ENCODE peak calls at places on chromosomes 3 and 15, in eight cellular contexts. One of them, this sample, is unnamed.

GRCh38 chr3:160384639-160385312 is 14.2 kb downstream of the IFT80 start:
- DNase-seq in Panc1: no peak
- DNase-seq in HCT116: no peak
- DNase-seq in transverse colon: no peak
- DNase-seq in stomach: no peak
- DNase-seq in endothelial cell of umbilical vein: no peak
- DNase-seq in HL-60: no peak
- DNase-seq in sigmoid colon: no peak
- DNase-seq in this sample: no peak

GRCh38 chr3:60949146-60949545 is 302.1 kb downstream of the FHIT start:
- DNase-seq in HCT116: no peak
- DNase-seq in stomach: no peak
- DNase-seq in sigmoid colon: no peak
- DNase-seq in HL-60: no peak
- DNase-seq in Panc1: no peak
- DNase-seq in transverse colon: no peak
- DNase-seq in endothelial cell of umbilical vein: no peak
- DNase-seq in this sample: no peak

GRCh38 chr3:194070220-194070633 is 65.7 kb upstream of the HES1 start:
- DNase-seq in Panc1: no peak
- DNase-seq in stomach: no peak
- DNase-seq in transverse colon: no peak
- DNase-seq in endothelial cell of umbilical vein: no peak
- DNase-seq in HL-60: no peak
- DNase-seq in HCT116: no peak
- DNase-seq in sigmoid colon: no peak
- DNase-seq in this sample: no peak

GRCh38 chr3:47961815-47962606 is 54.2 kb downstream of the MAP4 start:
- DNase-seq in Panc1: no peak
- DNase-seq in endothelial cell of umbilical vein: no peak
- DNase-seq in stomach: no peak
- DNase-seq in HL-60: no peak
- DNase-seq in HCT116: no peak
- DNase-seq in sigmoid colon: no peak
- DNase-seq in transverse colon: no peak
- DNase-seq in this sample: peak

GRCh38 chr3:171183042-171183441 is 156.5 kb upstream of the SLC2A2 start:
- DNase-seq in Panc1: no peak
- DNase-seq in sigmoid colon: no peak
- DNase-seq in HL-60: peak
- DNase-seq in HCT116: no peak
- DNase-seq in stomach: no peak
- DNase-seq in endothelial cell of umbilical vein: no peak
- DNase-seq in transverse colon: no peak
- DNase-seq in this sample: no peak

GRCh38 chr3:193132923-193133463 is 108.0 kb upstream of the PLAAT1 start:
- DNase-seq in sigmoid colon: no peak
- DNase-seq in HCT116: no peak
- DNase-seq in Panc1: no peak
- DNase-seq in stomach: no peak
- DNase-seq in endothelial cell of umbilical vein: peak
- DNase-seq in HL-60: no peak
- DNase-seq in transverse colon: no peak
- DNase-seq in this sample: no peak

GRCh38 chr3:107674371-107674770 is 151.6 kb downstream of the BBX start:
- DNase-seq in HL-60: no peak
- DNase-seq in HCT116: no peak
- DNase-seq in transverse colon: no peak
- DNase-seq in sigmoid colon: no peak
- DNase-seq in stomach: no peak
- DNase-seq in Panc1: no peak
- DNase-seq in endothelial cell of umbilical vein: no peak
- DNase-seq in this sample: no peak

GRCh38 chr15:93830221-93830765 is 401.1 kb upstream of the MCTP2 start:
- DNase-seq in sigmoid colon: no peak
- DNase-seq in Panc1: no peak
- DNase-seq in endothelial cell of umbilical vein: no peak
- DNase-seq in transverse colon: no peak
- DNase-seq in stomach: no peak
- DNase-seq in HCT116: no peak
- DNase-seq in HL-60: no peak
- DNase-seq in this sample: no peak

GRCh38 chr3:104359546-104359945 is 1007.2 kb upstream of the ALCAM start:
- DNase-seq in endothelial cell of umbilical vein: peak
- DNase-seq in Panc1: no peak
- DNase-seq in stomach: no peak
- DNase-seq in sigmoid colon: no peak
- DNase-seq in HL-60: no peak
- DNase-seq in transverse colon: no peak
- DNase-seq in HCT116: no peak
- DNase-seq in this sample: no peak

GRCh38 chr3:22129101-22129500 is 378.1 kb upstream of the ZNF385D start:
- DNase-seq in HCT116: no peak
- DNase-seq in sigmoid colon: no peak
- DNase-seq in stomach: no peak
- DNase-seq in transverse colon: no peak
- DNase-seq in HL-60: no peak
- DNase-seq in Panc1: no peak
- DNase-seq in endothelial cell of umbilical vein: no peak
- DNase-seq in this sample: no peak

GRCh38 chr15:93055211-93055763 is 33.7 kb downstream of the RGMA start:
- DNase-seq in endothelial cell of umbilical vein: no peak
- DNase-seq in Panc1: no peak
- DNase-seq in sigmoid colon: no peak
- DNase-seq in stomach: no peak
- DNase-seq in HL-60: no peak
- DNase-seq in HCT116: no peak
- DNase-seq in transverse colon: no peak
- DNase-seq in this sample: no peak

GRCh38 chr3:134317106-134317947 is 56.9 kb downstream of the AMOTL2 start:
- DNase-seq in HL-60: no peak
- DNase-seq in HCT116: no peak
- DNase-seq in transverse colon: no peak
- DNase-seq in stomach: no peak
- DNase-seq in endothelial cell of umbilical vein: no peak
- DNase-seq in Panc1: no peak
- DNase-seq in sigmoid colon: no peak
- DNase-seq in this sample: no peak

GRCh38 chr3:99549220-99549619 is 89.2 kb upstream of the COL8A1 start:
- DNase-seq in Panc1: no peak
- DNase-seq in stomach: no peak
- DNase-seq in transverse colon: no peak
- DNase-seq in endothelial cell of umbilical vein: peak
- DNase-seq in HL-60: no peak
- DNase-seq in HCT116: no peak
- DNase-seq in sigmoid colon: no peak
- DNase-seq in this sample: no peak

GRCh38 chr3:99950921-99951320 is 133.3 kb downstream of the CMSS1 start:
- DNase-seq in HL-60: peak
- DNase-seq in sigmoid colon: no peak
- DNase-seq in endothelial cell of umbilical vein: no peak
- DNase-seq in transverse colon: no peak
- DNase-seq in stomach: no peak
- DNase-seq in HCT116: no peak
- DNase-seq in Panc1: no peak
- DNase-seq in this sample: no peak

GRCh38 chr15:68652141-68652540 is 73.3 kb downstream of the CORO2B start:
- DNase-seq in HL-60: no peak
- DNase-seq in sigmoid colon: peak
- DNase-seq in HCT116: no peak
- DNase-seq in transverse colon: no peak
- DNase-seq in endothelial cell of umbilical vein: no peak
- DNase-seq in stomach: no peak
- DNase-seq in Panc1: no peak
- DNase-seq in this sample: no peak

GRCh38 chr15:80154336-80154735 is 1.5 kb downstream of the FAH start:
- DNase-seq in stomach: no peak
- DNase-seq in transverse colon: no peak
- DNase-seq in HL-60: no peak
- DNase-seq in Panc1: no peak
- DNase-seq in endothelial cell of umbilical vein: no peak
- DNase-seq in sigmoid colon: no peak
- DNase-seq in HCT116: no peak
- DNase-seq in this sample: no peak

GRCh38 chr3:135920275-135920674 is 45.3 kb upstream of the PPP2R3A start:
- DNase-seq in stomach: no peak
- DNase-seq in HL-60: no peak
- DNase-seq in sigmoid colon: no peak
- DNase-seq in HCT116: no peak
- DNase-seq in transverse colon: no peak
- DNase-seq in endothelial cell of umbilical vein: no peak
- DNase-seq in Panc1: no peak
- DNase-seq in this sample: no peak

GRCh38 chr3:120157681-120158080 is 63.4 kb upstream of the GSK3B start:
- DNase-seq in HCT116: no peak
- DNase-seq in stomach: no peak
- DNase-seq in Panc1: no peak
- DNase-seq in endothelial cell of umbilical vein: no peak
- DNase-seq in transverse colon: no peak
- DNase-seq in HL-60: no peak
- DNase-seq in sigmoid colon: no peak
- DNase-seq in this sample: no peak

GRCh38 chr15:74245342-74245931 is 9.3 kb downstream of the CCDC33 start:
- DNase-seq in Panc1: no peak
- DNase-seq in endothelial cell of umbilical vein: no peak
- DNase-seq in sigmoid colon: no peak
- DNase-seq in transverse colon: no peak
- DNase-seq in HCT116: no peak
- DNase-seq in stomach: no peak
- DNase-seq in HL-60: no peak
- DNase-seq in this sample: no peak

GRCh38 chr15:23566070-23567050 is 886 bp downstream of the MKRN3 start:
- DNase-seq in transverse colon: no peak
- DNase-seq in HCT116: peak
- DNase-seq in Panc1: no peak
- DNase-seq in stomach: no peak
- DNase-seq in sigmoid colon: no peak
- DNase-seq in HL-60: peak
- DNase-seq in endothelial cell of umbilical vein: peak
- DNase-seq in this sample: no peak

GRCh38 chr3:128060473-128061381 is 8.5 kb downstream of the SEC61A1 start:
- DNase-seq in HL-60: no peak
- DNase-seq in Panc1: no peak
- DNase-seq in endothelial cell of umbilical vein: peak
- DNase-seq in stomach: no peak
- DNase-seq in HCT116: no peak
- DNase-seq in sigmoid colon: no peak
- DNase-seq in transverse colon: no peak
- DNase-seq in this sample: no peak
- TF ChIP-seq POLR2AphosphoS5 in HL-60: no peak
- TF ChIP-seq POLR2AphosphoS5 in Panc1: no peak
- TF ChIP-seq POLR2AphosphoS5 in endothelial cell of umbilical vein: no peak
- TF ChIP-seq POLR2AphosphoS5 in stomach: no peak
- TF ChIP-seq POLR2AphosphoS5 in HCT116: no peak
- TF ChIP-seq POLR2AphosphoS5 in sigmoid colon: no peak
- TF ChIP-seq POLR2AphosphoS5 in transverse colon: no peak
- TF ChIP-seq POLR2AphosphoS5 in this sample: no peak

GRCh38 chr15:90367578-90367977 is 15.5 kb downstream of the ZNF774 start:
- DNase-seq in stomach: no peak
- DNase-seq in endothelial cell of umbilical vein: no peak
- DNase-seq in HL-60: peak
- DNase-seq in sigmoid colon: no peak
- DNase-seq in transverse colon: no peak
- DNase-seq in HCT116: no peak
- DNase-seq in Panc1: no peak
- DNase-seq in this sample: no peak
- TF ChIP-seq POLR2AphosphoS5 in stomach: peak
- TF ChIP-seq POLR2AphosphoS5 in endothelial cell of umbilical vein: no peak
- TF ChIP-seq POLR2AphosphoS5 in HL-60: no peak
- TF ChIP-seq POLR2AphosphoS5 in sigmoid colon: peak
- TF ChIP-seq POLR2AphosphoS5 in transverse colon: no peak
- TF ChIP-seq POLR2AphosphoS5 in HCT116: no peak
- TF ChIP-seq POLR2AphosphoS5 in Panc1: no peak
- TF ChIP-seq POLR2AphosphoS5 in this sample: no peak

DNA sequence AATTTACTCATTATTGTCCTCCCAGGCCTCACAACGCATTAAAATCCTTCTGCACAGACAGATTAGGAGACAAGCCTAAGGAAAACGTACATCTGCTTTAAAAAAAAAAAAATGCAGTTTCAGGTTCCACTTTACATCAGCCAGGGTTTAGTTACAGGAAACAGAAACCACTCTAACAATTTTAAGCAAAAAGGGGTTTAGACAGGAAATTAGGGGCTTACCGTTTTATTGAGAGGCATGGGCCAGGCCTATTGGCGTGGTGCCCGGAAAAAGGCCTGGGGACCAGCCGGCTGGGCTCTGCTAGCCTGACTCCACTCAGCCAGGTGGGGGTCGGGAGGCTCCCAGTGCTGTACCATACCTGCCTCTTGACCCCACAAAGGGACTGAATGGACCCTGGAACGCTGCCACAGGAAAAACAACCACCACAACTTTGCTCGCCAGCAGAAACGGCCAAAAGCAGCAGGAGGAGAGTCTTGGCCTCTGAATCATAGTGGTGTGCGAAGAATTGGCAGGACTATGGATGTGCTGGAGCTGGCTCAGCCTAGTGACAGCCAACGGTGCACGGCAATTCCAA is 124.3 kb downstream of the CHSY1 start:
- DNase-seq in endothelial cell of umbilical vein: peak
- DNase-seq in HL-60: peak
- DNase-seq in HCT116: peak
- DNase-seq in transverse colon: peak
- DNase-seq in stomach: peak
- DNase-seq in Panc1: no peak
- DNase-seq in sigmoid colon: peak
- DNase-seq in this sample: peak
- TF ChIP-seq POLR2AphosphoS5 in endothelial cell of umbilical vein: peak
- TF ChIP-seq POLR2AphosphoS5 in HL-60: no peak
- TF ChIP-seq POLR2AphosphoS5 in HCT116: no peak
- TF ChIP-seq POLR2AphosphoS5 in transverse colon: no peak
- TF ChIP-seq POLR2AphosphoS5 in stomach: peak
- TF ChIP-seq POLR2AphosphoS5 in Panc1: peak
- TF ChIP-seq POLR2AphosphoS5 in sigmoid colon: peak
- TF ChIP-seq POLR2AphosphoS5 in this sample: peak

GRCh38 chr3:52242039-52242438 is 3.1 kb upstream of the TWF2 start:
- DNase-seq in HL-60: no peak
- DNase-seq in HCT116: no peak
- DNase-seq in Panc1: no peak
- DNase-seq in transverse colon: no peak
- DNase-seq in sigmoid colon: no peak
- DNase-seq in stomach: no peak
- DNase-seq in endothelial cell of umbilical vein: no peak
- DNase-seq in this sample: no peak

GRCh38 chr3:52246264-52246620 is 683 bp downstream of the PPM1M start:
- DNase-seq in Panc1: no peak
- DNase-seq in HCT116: no peak
- DNase-seq in stomach: no peak
- DNase-seq in transverse colon: no peak
- DNase-seq in endothelial cell of umbilical vein: no peak
- DNase-seq in sigmoid colon: no peak
- DNase-seq in HL-60: no peak
- DNase-seq in this sample: no peak

GRCh38 chr3:52245322-52246263 is at the start of gene PPM1M:
- DNase-seq in HCT116: no peak
- DNase-seq in transverse colon: peak
- DNase-seq in sigmoid colon: peak
- DNase-seq in Panc1: no peak
- DNase-seq in stomach: peak
- DNase-seq in endothelial cell of umbilical vein: peak
- DNase-seq in HL-60: no peak
- DNase-seq in this sample: no peak

GRCh38 chr3:52246728-52247454 is 1.3 kb downstream of the PPM1M start:
- DNase-seq in endothelial cell of umbilical vein: no peak
- DNase-seq in HCT116: no peak
- DNase-seq in transverse colon: no peak
- DNase-seq in Panc1: no peak
- DNase-seq in sigmoid colon: no peak
- DNase-seq in stomach: no peak
- DNase-seq in HL-60: peak
- DNase-seq in this sample: no peak

GRCh38 chr3:52244061-52244628 is 1.4 kb upstream of the PPM1M start:
- DNase-seq in sigmoid colon: peak
- DNase-seq in stomach: peak
- DNase-seq in Panc1: no peak
- DNase-seq in HL-60: peak
- DNase-seq in endothelial cell of umbilical vein: peak
- DNase-seq in HCT116: no peak
- DNase-seq in transverse colon: peak
- DNase-seq in this sample: no peak
- TF ChIP-seq POLR2AphosphoS5 in sigmoid colon: no peak
- TF ChIP-seq POLR2AphosphoS5 in stomach: no peak
- TF ChIP-seq POLR2AphosphoS5 in Panc1: no peak
- TF ChIP-seq POLR2AphosphoS5 in HL-60: no peak
- TF ChIP-seq POLR2AphosphoS5 in endothelial cell of umbilical vein: peak
- TF ChIP-seq POLR2AphosphoS5 in HCT116: peak
- TF ChIP-seq POLR2AphosphoS5 in transverse colon: no peak
- TF ChIP-seq POLR2AphosphoS5 in this sample: no peak

This sample was measured in prostate gland.